ENCODE peak calls at places on chromosome 13, in five cellular contexts. H is adrenal gland, B is OCI-LY7, Y is IMR-90, J is Peyer's patch. E is an unnamed sample. For H3K4me1, the result is how much of the 10 kb centered on the place peaks cover.

GRCh38 chr13:52925221-52925620 is 76.8 kb upstream of the PCDH8 start:
- DNase-seq in Y (no peak), B (no peak), H (no peak), J (no peak), E (no peak)

GRCh38 chr13:60944016-60944415 is 471.6 kb downstream of the PCDH20 start:
- DNase-seq in B (no peak), J (no peak), H (no peak), Y (no peak), E (no peak)

GRCh38 chr13:36339600-36340155 is 6.5 kb downstream of the SPART start:
- DNase-seq in H (no peak), Y (no peak), J (no peak), B (no peak), E (no peak)

GRCh38 chr13:21638319-21639282 is 32.3 kb upstream of the FGF9 start:
- DNase-seq in J (no peak), H (peak), B (peak), Y (peak), E (no peak)

GRCh38 chr13:38582133-38582532 is 104.7 kb upstream of the FREM2 start:
- DNase-seq in Y (peak), J (no peak), B (peak), H (no peak), E (no peak)

GRCh38 chr13:41496420-41497234 is 39.3 kb downstream of the RGCC start:
- DNase-seq in B (no peak), J (no peak), H (no peak), Y (peak), E (no peak)

GRCh38 chr13:111577956-111578595 is 257.6 kb downstream of the TEX29 start:
- DNase-seq in Y (no peak), H (no peak), B (no peak), J (no peak), E (no peak)

GRCh38 chr13:83995930-83996329 is 113.7 kb upstream of the SLITRK1 start:
- DNase-seq in Y (no peak), J (no peak), H (no peak), B (no peak), E (no peak)

GRCh38 chr13:39451301-39451700 is 151.7 kb downstream of the LHFPL6 start:
- DNase-seq in Y (peak), B (peak), H (peak), J (no peak), E (no peak)

GRCh38 chr13:42992585-42993122 is 613 bp upstream of the EPSTI1 start:
- DNase-seq in J (no peak), Y (no peak), H (no peak), B (peak), E (no peak)

GRCh38 chr13:98384739-98385138 is 192.2 kb downstream of the STK24 start:
- DNase-seq in B (no peak), Y (peak), J (no peak), H (no peak), E (no peak)

GRCh38 chr13:101307181-101307701 is 109.1 kb downstream of the NALCN start:
- DNase-seq in B (no peak), J (no peak), Y (peak), H (no peak), E (no peak)

GRCh38 chr13:79417741-79418140 is 11.7 kb upstream of the RBM26 start:
- DNase-seq in Y (no peak), J (no peak), B (no peak), H (no peak), E (no peak)

GRCh38 chr13:31860002-31860401 is 120.7 kb downstream of the RXFP2 start:
- DNase-seq in Y (no peak), B (no peak), H (no peak), J (no peak), E (no peak)

GRCh38 chr13:45361596-45362206 is 20.7 kb upstream of the TPT1 start:
- DNase-seq in J (no peak), B (no peak), Y (peak), H (no peak), E (no peak)

GRCh38 chr13:47798906-47799305 is 202.2 kb downstream of the SUCLA2 start:
- DNase-seq in B (no peak), Y (peak), J (no peak), H (no peak), E (no peak)

GRCh38 chr13:75869981-75870380 is 233.9 kb downstream of the LMO7 start:
- DNase-seq in J (no peak), H (no peak), B (no peak), Y (no peak), E (no peak)
- H3K4me3 ChIP-seq in J (no peak), H (no peak), B (no peak), Y (no peak), E (no peak)

GRCh38 chr13:26528527-26528926 is 29.0 kb upstream of the WASF3 start:
- DNase-seq in H (no peak), J (no peak), Y (no peak), B (no peak), E (no peak)
- H3K27ac ChIP-seq in H (no peak), J (no peak), Y (no peak), B (no peak), E (no peak)

DNA sequence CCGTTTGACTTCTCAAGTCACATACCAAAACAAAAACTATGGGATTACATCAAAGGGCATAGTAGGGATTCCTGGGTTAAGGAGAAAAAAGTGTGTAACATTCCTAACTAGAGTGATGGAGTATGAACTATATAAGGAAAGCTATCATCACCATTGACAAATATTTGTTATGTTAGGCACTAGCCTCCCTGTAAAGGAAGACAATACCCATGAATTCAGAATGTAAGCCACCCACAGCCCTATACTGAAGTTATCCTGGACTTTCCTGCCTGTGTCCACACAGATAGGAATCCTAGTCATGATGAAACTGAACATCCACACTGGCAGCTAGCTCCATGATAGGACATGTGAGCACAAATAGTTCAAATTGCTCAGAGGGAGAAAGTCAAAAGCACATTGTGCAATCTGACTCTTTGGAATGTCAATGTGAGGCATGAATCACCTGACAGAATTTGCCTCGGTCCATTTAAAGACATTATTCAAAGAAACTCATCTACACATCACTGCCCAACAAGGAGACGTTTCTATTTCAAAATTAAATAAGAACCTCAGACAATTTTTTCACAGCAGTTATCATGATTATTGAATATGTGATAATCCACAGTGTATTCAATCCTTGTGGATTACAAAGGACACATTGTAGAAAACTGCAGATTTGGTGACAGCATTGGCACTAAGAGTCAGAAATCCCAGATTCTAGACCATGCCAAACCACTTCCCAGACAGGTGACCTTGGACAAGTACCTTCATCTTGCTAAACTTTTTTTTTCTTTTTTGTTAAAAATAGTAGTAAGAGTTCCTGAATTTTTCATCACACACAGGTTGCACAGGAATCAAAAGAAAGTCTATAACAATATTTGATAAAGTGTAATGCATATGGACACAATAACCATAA is 529.3 kb downstream of the IRS2 start:
- DNase-seq in H (peak), J (no peak), B (no peak), Y (peak), E (peak)
- H3K4me1 ChIP-seq in H (under half), J (under half), B (under half), Y (under half), E (under half)

DNA sequence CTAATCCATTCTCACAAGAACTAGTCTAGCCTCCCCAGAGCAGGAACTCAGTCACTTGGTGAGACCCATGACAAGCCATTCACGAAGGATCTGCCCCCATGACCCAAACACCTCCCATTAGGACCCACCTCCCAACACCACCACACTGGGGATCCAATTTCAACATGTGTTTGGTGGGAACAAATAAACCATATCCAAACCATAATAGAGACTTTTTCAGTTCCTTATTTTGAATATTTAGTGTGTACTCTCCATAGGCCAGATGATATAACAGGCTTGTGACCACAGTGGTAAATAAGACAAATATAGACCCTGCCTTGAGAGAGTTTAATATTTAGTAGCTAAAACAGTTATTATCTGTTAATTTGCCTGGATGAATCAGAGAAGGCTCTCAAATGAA is 227.5 kb upstream of the SERP2 start:
- DNase-seq in B (peak), J (no peak), Y (no peak), H (no peak), E (peak)
- H3K4me3 ChIP-seq in B (no peak), J (no peak), Y (no peak), H (no peak), E (no peak)

GRCh38 chr13:99903140-99903539 is 68.4 kb downstream of the ZIC5 start:
- DNase-seq in B (no peak), H (no peak), J (no peak), Y (no peak), E (no peak)

GRCh38 chr13:99905814-99906213 is 65.8 kb downstream of the ZIC5 start:
- DNase-seq in J (no peak), H (no peak), B (no peak), Y (no peak), E (no peak)

GRCh38 chr13:99907627-99908026 is 63.9 kb downstream of the ZIC5 start:
- DNase-seq in Y (no peak), H (no peak), J (no peak), B (no peak), E (no peak)

GRCh38 chr13:99907038-99907437 is 64.5 kb downstream of the ZIC5 start:
- DNase-seq in J (no peak), H (no peak), Y (no peak), B (no peak), E (no peak)

DNA sequence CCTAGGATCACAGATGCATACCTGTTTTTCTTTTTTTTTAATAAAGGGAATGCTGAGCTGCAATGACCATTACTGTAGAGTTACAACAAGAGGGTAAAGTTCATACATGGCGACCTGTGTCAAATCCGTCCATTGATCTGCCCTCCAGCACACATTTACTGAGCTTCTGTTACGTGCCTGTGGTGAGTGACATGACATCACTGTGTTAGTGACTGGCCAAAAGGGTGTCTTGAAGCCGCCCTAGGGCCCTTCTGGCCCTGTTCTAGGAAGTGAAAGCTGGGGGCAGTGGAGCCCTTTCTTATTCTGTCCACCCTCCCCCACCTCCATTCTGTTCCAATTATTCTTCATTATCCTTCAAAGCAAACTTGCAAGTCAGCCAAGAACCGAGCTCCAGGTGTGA is 66.3 kb downstream of the ZIC5 start:
- DNase-seq in B (no peak), J (no peak), H (no peak), Y (no peak), E (no peak)
- H3K27ac ChIP-seq in B (no peak), J (no peak), H (no peak), Y (no peak), E (no peak)

GRCh38 chr13:19961484-19961883 is 3.0 kb downstream of the ZMYM2 start:
- DNase-seq in J (no peak), H (no peak), B (no peak), Y (no peak), E (no peak)
- H3K4me1 ChIP-seq in J (under half), H (half or more), B (under half), Y (under half), E (under half)

GRCh38 chr13:33232883-33233282 is 52.7 kb downstream of the STARD13 start:
- DNase-seq in Y (no peak), H (no peak), J (no peak), B (no peak), E (no peak)

GRCh38 chr13:33235078-33235477 is 50.5 kb downstream of the STARD13 start:
- DNase-seq in H (no peak), J (no peak), B (no peak), Y (peak), E (no peak)

GRCh38 chr13:33235564-33235963 is 50.0 kb downstream of the STARD13 start:
- DNase-seq in H (no peak), Y (no peak), B (no peak), J (no peak), E (no peak)

GRCh38 chr13:33233547-33233946 is 52.0 kb downstream of the STARD13 start:
- DNase-seq in H (no peak), Y (no peak), J (no peak), B (no peak), E (peak)

DNA sequence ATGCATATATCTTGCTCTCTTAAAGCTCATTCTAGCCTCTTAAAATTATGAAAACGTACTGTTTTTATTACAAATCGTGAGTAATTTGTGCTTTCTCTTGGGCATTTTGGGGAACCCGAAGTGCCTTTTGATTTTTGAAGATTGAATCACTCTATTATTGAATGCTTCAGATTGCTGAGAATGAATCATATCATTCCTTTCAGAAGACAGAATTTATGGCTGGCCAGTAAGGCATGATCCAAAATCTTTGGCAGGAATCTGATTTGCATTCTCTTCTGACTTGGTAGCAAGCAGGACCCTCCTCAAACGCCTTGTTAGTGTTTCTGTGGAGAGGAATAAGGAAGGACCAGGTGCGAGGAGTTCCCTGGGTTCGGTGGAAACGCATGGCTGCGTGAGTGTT is 49.5 kb downstream of the STARD13 start:
- DNase-seq in B (no peak), H (no peak), Y (peak), J (no peak), E (no peak)
- H3K4me3 ChIP-seq in B (no peak), H (no peak), Y (no peak), J (no peak), E (no peak)

DNA sequence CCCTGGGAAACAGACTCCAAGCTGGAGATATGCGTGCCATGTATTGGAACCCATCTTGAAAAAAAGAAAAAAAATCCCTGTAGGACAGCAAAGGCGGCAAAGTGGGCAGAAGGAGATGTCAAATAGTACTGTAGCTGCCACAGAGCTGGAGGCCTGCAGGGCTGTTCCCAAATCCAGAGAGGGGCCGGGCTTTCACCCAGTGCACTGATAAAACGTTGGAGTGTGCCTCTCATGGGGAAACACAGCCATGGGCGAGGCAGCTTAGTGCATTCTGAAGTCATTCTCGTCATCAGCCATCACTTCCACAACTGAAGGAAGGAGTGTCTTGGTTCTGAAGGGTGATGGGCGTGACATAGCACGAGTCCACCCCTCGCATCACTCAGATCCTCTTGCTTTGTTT is 4.8 kb downstream of the SGCG start:
- DNase-seq in J (no peak), H (no peak), B (no peak), Y (no peak), E (no peak)
- H3K27ac ChIP-seq in J (no peak), H (no peak), B (no peak), Y (no peak), E (no peak)

GRCh38 chr13:34155931-34156607 is 338.1 kb downstream of the RFC3 start:
- DNase-seq in B (no peak), H (peak), Y (peak), J (no peak), E (no peak)
- H3K4me1 ChIP-seq in B (under half), H (under half), Y (under half), J (under half), E (under half)

GRCh38 chr13:99860736-99861135 is 110.8 kb downstream of the ZIC5 start:
- DNase-seq in B (no peak), Y (no peak), J (no peak), H (no peak), E (no peak)
- H3K4me3 ChIP-seq in B (no peak), Y (no peak), J (no peak), H (no peak), E (no peak)